ENCODE peak calls at places on chromosomes 1 and 21, in eight cellular contexts. C is AG04450, V is psoas muscle, M is K562, N is heart right ventricle, T is lower lobe of right lung, Q is heart left ventricle, B is right atrium auricular region. L is an unnamed sample. For H3K9me3, the result is how much of the 10 kb centered on the place peaks cover.

GRCh38 chr1:166884040-166884642 is 8.1 kb upstream of the TADA1 start:
- DNase-seq in Q (peak), M (peak), C (no peak), B (no peak), N (peak), V (peak), T (peak), L (peak)

GRCh38 chr1:82064701-82065100 is 264.0 kb downstream of the ADGRL2 start:
- DNase-seq in C (no peak), B (no peak), T (no peak), V (no peak), M (no peak), N (no peak), Q (no peak), L (no peak)

GRCh38 chr1:24411963-24412362 is 1.6 kb downstream of the STPG1 start:
- DNase-seq in Q (no peak), M (peak), B (no peak), C (no peak), T (no peak), N (no peak), V (no peak), L (no peak)

GRCh38 chr1:2376261-2376741 is 15.1 kb downstream of the MORN1 start:
- DNase-seq in B (no peak), T (peak), V (no peak), M (no peak), C (no peak), N (no peak), Q (peak), L (peak)

GRCh38 chr1:200150721-200151120 is 123.2 kb downstream of the NR5A2 start:
- DNase-seq in M (peak), B (no peak), C (no peak), N (no peak), T (peak), V (no peak), Q (no peak), L (peak)

GRCh38 chr1:172338295-172338735 is 82.2 kb upstream of the C1orf105 start:
- DNase-seq in V (no peak), T (no peak), Q (no peak), M (no peak), B (no peak), N (no peak), C (no peak), L (no peak)

GRCh38 chr1:179031855-179032513 is 6.3 kb downstream of the FAM20B start:
- DNase-seq in C (no peak), V (no peak), B (no peak), M (peak), Q (no peak), N (no peak), T (no peak), L (no peak)

GRCh38 chr1:53526451-53527101 is 67.4 kb downstream of the DMRTB1 start:
- DNase-seq in N (peak), C (peak), B (peak), T (peak), Q (peak), V (peak), M (no peak), L (peak)

GRCh38 chr1:210674151-210674550 is 345.4 kb downstream of the HHAT start:
- DNase-seq in N (no peak), T (no peak), V (no peak), C (no peak), Q (no peak), M (no peak), B (no peak), L (no peak)

GRCh38 chr1:160795951-160796383 is at the start of gene LY9:
- DNase-seq in C (no peak), V (no peak), B (no peak), M (no peak), T (no peak), Q (no peak), N (no peak), L (no peak)

GRCh38 chr1:26723013-26723991 is 27.5 kb downstream of the ARID1A start:
- DNase-seq in Q (peak), N (peak), B (peak), V (peak), C (peak), M (peak), T (peak), L (peak)

GRCh38 chr1:225548140-225548857 is 104.6 kb downstream of the ENAH start:
- DNase-seq in V (no peak), T (no peak), Q (no peak), B (no peak), N (no peak), C (no peak), M (no peak), L (no peak)

GRCh38 chr1:44822981-44823451 is 14.7 kb downstream of the BTBD19 start:
- DNase-seq in M (no peak), B (no peak), N (no peak), C (no peak), V (no peak), T (no peak), Q (peak), L (no peak)

GRCh38 chr1:29415156-29415830 is 179.0 kb downstream of the PTPRU start:
- DNase-seq in T (no peak), M (peak), V (no peak), B (no peak), Q (no peak), N (no peak), C (no peak), L (no peak)

GRCh38 chr1:189693140-189693539 is 784.5 kb downstream of the BRINP3 start:
- DNase-seq in T (no peak), B (no peak), Q (no peak), C (no peak), M (no peak), V (no peak), N (no peak), L (no peak)

GRCh38 chr1:24696033-24696755 is 49.1 kb upstream of the CLIC4 start:
- DNase-seq in C (no peak), N (no peak), M (no peak), Q (no peak), T (no peak), V (no peak), B (no peak), L (no peak)

GRCh38 chr1:188027613-188028012 is 1198.9 kb downstream of the PLA2G4A start:
- DNase-seq in T (no peak), C (peak), N (no peak), M (no peak), B (no peak), Q (no peak), V (no peak), L (no peak)

GRCh38 chr21:31318971-31319370 is 25.1 kb downstream of the TIAM1 start:
- DNase-seq in N (no peak), V (no peak), Q (no peak), T (no peak), B (no peak), M (no peak), C (no peak), L (no peak)

GRCh38 chr1:214397497-214397896 is 116.5 kb downstream of the SMYD2 start:
- DNase-seq in B (no peak), N (no peak), T (no peak), Q (no peak), V (no peak), C (no peak), M (no peak), L (no peak)

GRCh38 chr1:47226121-47226977 is 5.7 kb downstream of the TAL1 start:
- DNase-seq in N (no peak), M (no peak), C (no peak), Q (no peak), V (no peak), B (no peak), T (no peak), L (no peak)

GRCh38 chr1:59499956-59500569 is 203.2 kb downstream of the FGGY start:
- DNase-seq in T (no peak), N (no peak), Q (no peak), B (no peak), M (no peak), V (no peak), C (no peak), L (no peak)

GRCh38 chr21:36564647-36565046 is 84.7 kb upstream of the CLDN14 start:
- DNase-seq in Q (no peak), N (no peak), V (no peak), B (peak), M (no peak), T (no peak), C (no peak), L (no peak)

GRCh38 chr1:199472025-199472424 is 555.5 kb upstream of the NR5A2 start:
- DNase-seq in V (no peak), M (no peak), C (no peak), Q (no peak), N (no peak), T (no peak), B (no peak), L (no peak)

GRCh38 chr1:24209097-24209496 is 22.0 kb upstream of the IFNLR1 start:
- DNase-seq in B (no peak), Q (no peak), M (no peak), V (no peak), T (no peak), N (no peak), C (no peak), L (no peak)

GRCh38 chr1:2347409-2347785 is 44.0 kb downstream of the MORN1 start:
- DNase-seq in V (no peak), N (no peak), Q (peak), B (no peak), M (no peak), T (peak), C (no peak), L (peak)

GRCh38 chr21:43805275-43805800 is 16.0 kb downstream of the RRP1 start:
- DNase-seq in N (no peak), Q (peak), T (peak), C (no peak), B (no peak), V (no peak), M (peak), L (peak)

GRCh38 chr1:2049517-2050481 is at the start of gene PRKCZ:
- DNase-seq in T (peak), M (peak), Q (peak), C (no peak), V (peak), B (peak), N (peak), L (peak)

GRCh38 chr1:77468556-77468955 is 186.7 kb downstream of the AK5 start:
- DNase-seq in T (no peak), B (no peak), C (no peak), M (no peak), V (no peak), Q (no peak), N (no peak), L (no peak)

GRCh38 chr1:23394176-23394575 is 24.5 kb upstream of the ZNF436 start:
- DNase-seq in N (no peak), T (no peak), M (no peak), C (no peak), Q (no peak), V (no peak), B (no peak), L (no peak)

GRCh38 chr1:152953761-152954160 is 6.8 kb downstream of the SPRR5 start:
- DNase-seq in T (no peak), Q (no peak), B (no peak), V (no peak), N (no peak), C (no peak), M (no peak), L (no peak)
- H3K9me3 ChIP-seq in T (under half), Q (under half), B (under half), V (under half), N (under half), C (under half), M (under half), L (under half)

GRCh38 chr21:10466200-10466599 is 55.2 kb upstream of the TPTE start:
- DNase-seq in C (no peak), Q (no peak), T (no peak), V (no peak), B (no peak), N (no peak), M (no peak), L (no peak)
- H3K9me3 ChIP-seq in C (under half), Q (under half), T (under half), V (under half), B (under half), N (under half), M (under half), L (under half)

GRCh38 chr1:67383999-67384638 is 46.1 kb downstream of the SERBP1 start:
- DNase-seq in V (no peak), B (no peak), N (no peak), Q (no peak), M (no peak), C (no peak), T (no peak), L (no peak)

GRCh38 chr1:67377253-67377652 is 52.9 kb downstream of the SERBP1 start:
- DNase-seq in T (no peak), N (no peak), Q (no peak), M (no peak), V (no peak), C (no peak), B (no peak), L (no peak)

GRCh38 chr1:67376381-67376780 is 53.8 kb downstream of the SERBP1 start:
- DNase-seq in N (no peak), B (no peak), V (no peak), Q (no peak), C (no peak), T (no peak), M (no peak), L (no peak)

GRCh38 chr1:67382292-67382691 is 47.9 kb downstream of the SERBP1 start:
- DNase-seq in Q (no peak), V (no peak), C (no peak), M (no peak), B (no peak), T (no peak), N (no peak), L (no peak)
- H3K9me3 ChIP-seq in Q (under half), V (under half), C (under half), M (under half), B (under half), T (under half), N (under half), L (under half)

GRCh38 chr1:40519517-40519916 is 10.9 kb downstream of the EXO5 start:
- DNase-seq in Q (no peak), V (no peak), B (no peak), N (no peak), C (no peak), M (no peak), T (no peak), L (no peak)
- H3K9me3 ChIP-seq in Q (under half), V (under half), B (under half), N (under half), C (half or more), M (under half), T (under half), L (half or more)

DNA sequence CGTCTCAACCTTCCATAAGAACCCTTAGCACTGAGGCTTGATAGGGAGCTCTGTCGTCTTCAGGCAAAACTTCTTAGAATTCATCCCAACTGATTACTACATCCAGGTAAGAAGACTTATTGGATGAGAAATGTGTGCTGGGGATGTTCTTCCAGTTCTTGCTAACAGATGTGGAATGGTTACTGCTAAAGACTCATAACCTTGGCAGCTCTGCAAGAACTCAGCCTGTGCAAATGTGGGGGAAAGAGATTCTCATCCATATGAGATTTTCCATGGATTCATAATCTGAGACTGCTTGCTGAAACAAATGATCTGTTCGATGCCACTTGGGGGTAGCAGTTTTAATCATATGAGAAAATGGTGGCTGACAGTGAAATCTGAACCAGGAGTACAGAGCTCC is 48.2 kb downstream of the NTPCR start:
- DNase-seq in M (no peak), V (no peak), B (no peak), N (no peak), Q (no peak), C (no peak), T (no peak), L (no peak)
- H3K9me3 ChIP-seq in M (under half), V (under half), B (under half), N (under half), Q (under half), C (under half), T (under half), L (under half)

GRCh38 chr1:41672641-41673313 is 188.3 kb upstream of the EDN2 start:
- DNase-seq in N (no peak), Q (no peak), T (no peak), V (no peak), C (peak), M (no peak), B (no peak), L (peak)
- H3K9me3 ChIP-seq in N (under half), Q (under half), T (under half), V (under half), C (under half), M (under half), B (under half), L (under half)

GRCh38 chr1:152447484-152447883 is 33.4 kb upstream of the CRNN start:
- DNase-seq in T (no peak), V (no peak), Q (no peak), M (no peak), C (no peak), B (no peak), N (no peak), L (no peak)

GRCh38 chr1:152448095-152448494 is 34.0 kb upstream of the CRNN start:
- DNase-seq in T (no peak), C (no peak), N (no peak), Q (no peak), V (no peak), M (no peak), B (no peak), L (no peak)

GRCh38 chr1:152448496-152448895 is 34.4 kb upstream of the CRNN start:
- DNase-seq in B (no peak), Q (no peak), V (no peak), M (no peak), C (no peak), T (no peak), N (no peak), L (no peak)

GRCh38 chr1:152451254-152451653 is 37.2 kb upstream of the CRNN start:
- DNase-seq in V (no peak), T (no peak), B (no peak), C (no peak), N (no peak), M (peak), Q (no peak), L (no peak)

GRCh38 chr1:152449661-152450060 is 35.6 kb upstream of the CRNN start:
- DNase-seq in Q (no peak), M (no peak), N (no peak), C (no peak), B (no peak), V (no peak), T (no peak), L (no peak)
- H3K9me3 ChIP-seq in Q (under half), M (under half), N (under half), C (under half), B (under half), V (under half), T (under half), L (under half)

L was measured in left lung.